ENCODE peak calls at places on chromosomes 13 and 19, in five cellular contexts. One of them, this sample, is unnamed. For H3K4me1 and H3K9me3, the result is how much of the 10 kb centered on the place peaks cover.

GRCh38 chr19:36030264-36031148 is 2.2 kb downstream of the CLIP3 start:
- DNase-seq in uterus: no peak
- DNase-seq in effector memory CD4-positive, alpha-beta T cell: no peak
- DNase-seq in suprapubic skin: no peak
- DNase-seq in esophagus squamous epithelium: no peak
- DNase-seq in this sample: peak

GRCh38 chr13:37094840-37095239 is 10.6 kb downstream of the CSNK1A1L start:
- DNase-seq in uterus: no peak
- DNase-seq in effector memory CD4-positive, alpha-beta T cell: no peak
- DNase-seq in suprapubic skin: no peak
- DNase-seq in esophagus squamous epithelium: no peak
- DNase-seq in this sample: no peak

GRCh38 chr19:30228113-30228725 is 144.0 kb upstream of the ZNF536 start:
- DNase-seq in uterus: no peak
- DNase-seq in effector memory CD4-positive, alpha-beta T cell: no peak
- DNase-seq in suprapubic skin: no peak
- DNase-seq in esophagus squamous epithelium: no peak
- DNase-seq in this sample: peak

GRCh38 chr13:60720590-60720989 is 323.6 kb downstream of the TDRD3 start:
- DNase-seq in uterus: no peak
- DNase-seq in effector memory CD4-positive, alpha-beta T cell: no peak
- DNase-seq in suprapubic skin: no peak
- DNase-seq in esophagus squamous epithelium: no peak
- DNase-seq in this sample: no peak

GRCh38 chr13:30355405-30355741 is 48.0 kb upstream of the KATNAL1 start:
- DNase-seq in uterus: no peak
- DNase-seq in effector memory CD4-positive, alpha-beta T cell: no peak
- DNase-seq in suprapubic skin: no peak
- DNase-seq in esophagus squamous epithelium: no peak
- DNase-seq in this sample: no peak

GRCh38 chr13:109412232-109412935 is 374.0 kb downstream of the IRS2 start:
- DNase-seq in uterus: no peak
- DNase-seq in effector memory CD4-positive, alpha-beta T cell: no peak
- DNase-seq in suprapubic skin: no peak
- DNase-seq in esophagus squamous epithelium: no peak
- DNase-seq in this sample: peak

GRCh38 chr13:40585911-40586471 is 80.5 kb downstream of the FOXO1 start:
- DNase-seq in uterus: no peak
- DNase-seq in effector memory CD4-positive, alpha-beta T cell: no peak
- DNase-seq in suprapubic skin: no peak
- DNase-seq in esophagus squamous epithelium: no peak
- DNase-seq in this sample: no peak

GRCh38 chr13:100356889-100357288 is 231.7 kb downstream of the GGACT start:
- DNase-seq in uterus: no peak
- DNase-seq in effector memory CD4-positive, alpha-beta T cell: no peak
- DNase-seq in suprapubic skin: no peak
- DNase-seq in esophagus squamous epithelium: no peak
- DNase-seq in this sample: no peak

GRCh38 chr19:2477141-2477710 is 1.3 kb downstream of the GADD45B start:
- DNase-seq in uterus: peak
- DNase-seq in effector memory CD4-positive, alpha-beta T cell: no peak
- DNase-seq in suprapubic skin: no peak
- DNase-seq in esophagus squamous epithelium: no peak
- DNase-seq in this sample: peak

GRCh38 chr13:73519720-73520119 is 460.9 kb downstream of the KLF5 start:
- DNase-seq in uterus: no peak
- DNase-seq in effector memory CD4-positive, alpha-beta T cell: no peak
- DNase-seq in suprapubic skin: no peak
- DNase-seq in esophagus squamous epithelium: no peak
- DNase-seq in this sample: no peak

GRCh38 chr13:39038569-39038898 is 278 bp downstream of the NHLRC3 start:
- DNase-seq in uterus: peak
- DNase-seq in effector memory CD4-positive, alpha-beta T cell: peak
- DNase-seq in suprapubic skin: peak
- DNase-seq in esophagus squamous epithelium: peak
- DNase-seq in this sample: peak

GRCh38 chr19:51368366-51369282 is at the start of gene CLDND2:
- DNase-seq in uterus: no peak
- DNase-seq in effector memory CD4-positive, alpha-beta T cell: no peak
- DNase-seq in suprapubic skin: no peak
- DNase-seq in esophagus squamous epithelium: no peak
- DNase-seq in this sample: no peak
- H3K4me1 ChIP-seq in uterus: under half
- H3K4me1 ChIP-seq in effector memory CD4-positive, alpha-beta T cell: half or more
- H3K4me1 ChIP-seq in suprapubic skin: under half
- H3K4me1 ChIP-seq in esophagus squamous epithelium: under half
- H3K4me1 ChIP-seq in this sample: under half

GRCh38 chr19:43353606-43354304 is at the start of gene CD177:
- DNase-seq in uterus: no peak
- DNase-seq in effector memory CD4-positive, alpha-beta T cell: no peak
- DNase-seq in suprapubic skin: no peak
- DNase-seq in esophagus squamous epithelium: no peak
- DNase-seq in this sample: no peak
- H3K4me3 ChIP-seq in uterus: no peak
- H3K4me3 ChIP-seq in effector memory CD4-positive, alpha-beta T cell: no peak
- H3K4me3 ChIP-seq in suprapubic skin: no peak
- H3K4me3 ChIP-seq in esophagus squamous epithelium: no peak
- H3K4me3 ChIP-seq in this sample: no peak

GRCh38 chr19:56601375-56601774 is 6.3 kb downstream of the ZNF71 start:
- DNase-seq in uterus: no peak
- DNase-seq in effector memory CD4-positive, alpha-beta T cell: no peak
- DNase-seq in suprapubic skin: no peak
- DNase-seq in esophagus squamous epithelium: no peak
- DNase-seq in this sample: peak
- H3K9me3 ChIP-seq in uterus: under half
- H3K9me3 ChIP-seq in effector memory CD4-positive, alpha-beta T cell: under half
- H3K9me3 ChIP-seq in suprapubic skin: under half
- H3K9me3 ChIP-seq in esophagus squamous epithelium: under half
- H3K9me3 ChIP-seq in this sample: under half

GRCh38 chr19:10918359-10918758 is 10.1 kb downstream of the YIPF2 start:
- DNase-seq in uterus: no peak
- DNase-seq in effector memory CD4-positive, alpha-beta T cell: no peak
- DNase-seq in suprapubic skin: no peak
- DNase-seq in esophagus squamous epithelium: no peak
- DNase-seq in this sample: no peak

GRCh38 chr19:10921199-10921879 is 7.1 kb downstream of the YIPF2 start:
- DNase-seq in uterus: no peak
- DNase-seq in effector memory CD4-positive, alpha-beta T cell: no peak
- DNase-seq in suprapubic skin: no peak
- DNase-seq in esophagus squamous epithelium: no peak
- DNase-seq in this sample: no peak

GRCh38 chr19:10920781-10921180 is 7.7 kb downstream of the YIPF2 start:
- DNase-seq in uterus: no peak
- DNase-seq in effector memory CD4-positive, alpha-beta T cell: no peak
- DNase-seq in suprapubic skin: no peak
- DNase-seq in esophagus squamous epithelium: no peak
- DNase-seq in this sample: no peak

GRCh38 chr19:10920288-10920655 is 8.2 kb downstream of the YIPF2 start:
- DNase-seq in uterus: no peak
- DNase-seq in effector memory CD4-positive, alpha-beta T cell: no peak
- DNase-seq in suprapubic skin: no peak
- DNase-seq in esophagus squamous epithelium: no peak
- DNase-seq in this sample: no peak

DNA sequence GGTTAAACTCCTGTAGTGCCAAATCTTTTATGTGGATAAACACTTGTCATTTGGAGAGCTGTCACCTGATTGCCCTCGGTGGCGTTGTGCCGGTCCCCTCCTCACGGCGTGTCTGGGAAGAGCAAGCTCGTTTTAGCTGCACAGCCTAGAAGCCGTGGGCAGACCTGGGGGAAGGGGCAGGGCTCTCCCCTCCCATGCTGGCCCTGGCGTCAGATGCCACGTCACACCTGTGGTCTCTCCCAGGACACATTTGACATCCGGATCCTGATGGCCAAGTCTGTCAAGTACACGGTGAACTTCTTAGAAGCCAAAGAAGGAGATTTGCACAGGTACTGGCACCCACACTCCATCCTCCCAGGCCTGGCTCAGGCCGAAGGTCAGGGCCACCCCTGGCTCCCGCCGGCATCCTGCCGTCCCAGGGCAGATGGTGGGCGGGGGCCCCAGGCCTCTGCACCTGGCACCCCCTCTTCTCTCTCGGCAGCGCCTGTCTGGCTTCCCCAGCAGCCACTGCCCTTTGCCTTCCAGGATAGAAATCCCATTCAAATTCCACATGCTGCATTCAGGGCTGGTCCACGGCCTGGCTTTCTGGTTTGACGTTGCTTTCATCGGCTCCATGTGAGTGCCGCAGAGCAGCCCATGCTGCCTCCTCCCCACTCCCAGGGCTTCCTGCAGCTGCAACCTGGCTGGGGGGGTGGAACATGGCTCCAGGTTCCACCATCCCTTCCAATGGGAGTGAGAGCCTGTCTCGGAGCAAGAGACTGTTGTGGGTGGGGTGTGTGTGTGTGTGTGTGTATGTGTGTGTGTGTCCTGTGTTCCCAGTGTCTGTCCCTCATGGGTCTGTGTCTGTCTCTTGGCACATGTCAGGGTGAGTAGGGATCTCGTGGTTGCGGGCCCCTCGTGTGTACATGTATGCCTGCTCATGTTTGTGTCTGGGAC is 8.8 kb downstream of the YIPF2 start:
- DNase-seq in uterus: no peak
- DNase-seq in effector memory CD4-positive, alpha-beta T cell: no peak
- DNase-seq in suprapubic skin: no peak
- DNase-seq in esophagus squamous epithelium: no peak
- DNase-seq in this sample: no peak
- H3K4me1 ChIP-seq in uterus: under half
- H3K4me1 ChIP-seq in effector memory CD4-positive, alpha-beta T cell: under half
- H3K4me1 ChIP-seq in suprapubic skin: under half
- H3K4me1 ChIP-seq in esophagus squamous epithelium: under half
- H3K4me1 ChIP-seq in this sample: under half

DNA sequence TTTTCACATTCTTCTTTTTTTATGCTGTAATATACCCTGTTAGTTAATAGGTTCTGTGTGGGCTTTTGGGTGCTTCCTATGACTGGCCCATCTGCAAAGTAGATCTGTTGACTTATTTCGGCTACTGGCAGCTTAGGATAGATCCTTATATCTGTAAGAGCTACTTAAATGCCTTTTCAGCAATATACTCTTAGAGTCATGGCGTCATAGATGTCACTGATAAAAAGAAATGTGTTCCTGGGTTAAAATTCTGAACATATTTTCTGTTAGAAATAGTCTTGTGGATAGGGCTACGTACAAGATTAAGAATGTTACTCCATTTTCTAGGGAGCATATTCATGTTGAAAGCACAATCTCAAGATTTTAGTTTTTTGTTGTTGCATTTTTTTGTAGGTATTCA is 4.7 kb downstream of the AKAP11 start:
- DNase-seq in uterus: no peak
- DNase-seq in effector memory CD4-positive, alpha-beta T cell: no peak
- DNase-seq in suprapubic skin: no peak
- DNase-seq in esophagus squamous epithelium: no peak
- DNase-seq in this sample: no peak
- H3K4me3 ChIP-seq in uterus: no peak
- H3K4me3 ChIP-seq in effector memory CD4-positive, alpha-beta T cell: no peak
- H3K4me3 ChIP-seq in suprapubic skin: no peak
- H3K4me3 ChIP-seq in esophagus squamous epithelium: no peak
- H3K4me3 ChIP-seq in this sample: no peak

GRCh38 chr19:52028780-52029123 is 573 bp upstream of the ZNF614 start:
- DNase-seq in uterus: no peak
- DNase-seq in effector memory CD4-positive, alpha-beta T cell: no peak
- DNase-seq in suprapubic skin: no peak
- DNase-seq in esophagus squamous epithelium: no peak
- DNase-seq in this sample: no peak

GRCh38 chr19:52028027-52028779 is at the start of gene ZNF614:
- DNase-seq in uterus: peak
- DNase-seq in effector memory CD4-positive, alpha-beta T cell: peak
- DNase-seq in suprapubic skin: peak
- DNase-seq in esophagus squamous epithelium: peak
- DNase-seq in this sample: peak

GRCh38 chr19:52039169-52039568 is 9.5 kb downstream of the ZNF432 start:
- DNase-seq in uterus: no peak
- DNase-seq in effector memory CD4-positive, alpha-beta T cell: no peak
- DNase-seq in suprapubic skin: no peak
- DNase-seq in esophagus squamous epithelium: no peak
- DNase-seq in this sample: no peak

GRCh38 chr19:52034051-52034728 is 6.0 kb upstream of the ZNF614 start:
- DNase-seq in uterus: no peak
- DNase-seq in effector memory CD4-positive, alpha-beta T cell: no peak
- DNase-seq in suprapubic skin: no peak
- DNase-seq in esophagus squamous epithelium: no peak
- DNase-seq in this sample: peak
- H3K9me3 ChIP-seq in uterus: under half
- H3K9me3 ChIP-seq in effector memory CD4-positive, alpha-beta T cell: half or more
- H3K9me3 ChIP-seq in suprapubic skin: half or more
- H3K9me3 ChIP-seq in esophagus squamous epithelium: half or more
- H3K9me3 ChIP-seq in this sample: under half

GRCh38 chr19:48629297-48629598 is 7.9 kb downstream of the DBP start:
- DNase-seq in uterus: no peak
- DNase-seq in effector memory CD4-positive, alpha-beta T cell: no peak
- DNase-seq in suprapubic skin: no peak
- DNase-seq in esophagus squamous epithelium: no peak
- DNase-seq in this sample: no peak
- H3K4me1 ChIP-seq in uterus: under half
- H3K4me1 ChIP-seq in effector memory CD4-positive, alpha-beta T cell: under half
- H3K4me1 ChIP-seq in suprapubic skin: half or more
- H3K4me1 ChIP-seq in esophagus squamous epithelium: under half
- H3K4me1 ChIP-seq in this sample: under half

DNA sequence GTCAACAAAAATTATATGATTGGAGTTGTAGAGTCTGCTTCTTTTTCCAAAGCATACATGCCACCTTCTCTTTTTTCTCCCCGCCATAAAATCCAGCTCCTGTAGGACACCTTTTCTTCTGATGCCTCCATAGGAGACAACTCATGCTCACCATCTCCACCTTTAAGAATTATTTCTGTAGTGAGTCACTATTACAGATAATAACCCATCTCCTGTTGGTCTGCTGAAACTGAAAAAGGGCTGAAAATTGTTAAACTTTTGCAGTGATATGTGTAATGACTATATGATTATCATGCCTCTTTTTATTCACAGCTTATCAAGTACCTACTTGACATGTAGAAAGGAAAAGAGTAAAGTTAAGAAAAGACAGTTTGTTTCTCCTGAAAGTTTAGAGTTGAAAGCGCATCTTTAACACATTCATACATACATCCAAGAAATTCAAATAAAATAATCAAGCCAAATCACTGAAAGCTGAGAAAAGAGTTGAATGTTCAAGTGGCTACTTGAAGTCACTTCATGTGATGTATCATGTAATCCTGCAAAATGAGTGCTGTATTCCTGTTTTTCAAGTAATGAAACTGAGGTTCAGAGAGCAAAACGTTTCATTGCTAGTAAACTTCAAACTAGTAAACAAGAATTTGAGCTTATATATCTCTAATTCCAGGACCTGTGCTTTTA is 35.5 kb upstream of the LPAR6 start:
- DNase-seq in uterus: no peak
- DNase-seq in effector memory CD4-positive, alpha-beta T cell: no peak
- DNase-seq in suprapubic skin: no peak
- DNase-seq in esophagus squamous epithelium: no peak
- DNase-seq in this sample: peak
- H3K4me3 ChIP-seq in uterus: no peak
- H3K4me3 ChIP-seq in effector memory CD4-positive, alpha-beta T cell: peak
- H3K4me3 ChIP-seq in suprapubic skin: no peak
- H3K4me3 ChIP-seq in esophagus squamous epithelium: no peak
- H3K4me3 ChIP-seq in this sample: peak

DNA sequence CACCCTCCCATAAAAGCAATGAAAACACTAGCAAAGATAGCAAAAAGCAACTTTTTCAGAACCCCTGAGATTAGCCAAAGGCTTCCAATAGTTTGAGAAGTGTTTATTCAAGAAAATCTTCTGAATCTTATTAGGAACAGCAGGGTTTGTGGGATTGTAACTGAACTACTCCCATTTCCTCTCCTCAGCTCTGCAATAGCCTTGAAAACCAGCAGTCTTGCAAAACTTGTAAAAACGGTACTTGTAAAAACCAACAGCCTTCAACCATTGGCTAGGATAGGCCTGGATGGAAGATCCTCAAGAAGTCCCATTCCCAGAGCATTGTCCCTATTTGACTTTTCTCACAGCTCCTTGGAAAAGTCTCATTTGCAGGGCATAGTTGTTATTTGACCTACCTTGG is 12.1 kb downstream of the RNASEH2B start:
- DNase-seq in uterus: no peak
- DNase-seq in effector memory CD4-positive, alpha-beta T cell: no peak
- DNase-seq in suprapubic skin: no peak
- DNase-seq in esophagus squamous epithelium: no peak
- DNase-seq in this sample: no peak
- H3K9me3 ChIP-seq in uterus: under half
- H3K9me3 ChIP-seq in effector memory CD4-positive, alpha-beta T cell: under half
- H3K9me3 ChIP-seq in suprapubic skin: under half
- H3K9me3 ChIP-seq in esophagus squamous epithelium: under half
- H3K9me3 ChIP-seq in this sample: under half